ENCODE peak calls at places on chromosomes 5 and 9, in four cellular contexts. Q is GM12878, Y is K562, P is H1. D is an unnamed sample.
A peak's percentile ranks its signal among the peaks of the same experiment; 100 is the strongest.

GRCh38 chr5:36367524-36367923 is 65.8 kb upstream of the RANBP3L start:
- DNase-seq in P (no peak), Y (no peak), Q (no peak), D (no peak)

GRCh38 chr5:117999939-118000549 is 988.3 kb downstream of the DTWD2 start:
- DNase-seq in P (no peak), Q (peak; percentile 7), Y (no peak), D (no peak)

GRCh38 chr5:93313672-93314071 is 267.3 kb downstream of the NR2F1-AS1 start:
- DNase-seq in Y (no peak), P (no peak), Q (no peak), D (no peak)

GRCh38 chr5:60649288-60649917 is 50.6 kb downstream of the DEPDC1B start:
- DNase-seq in P (no peak), Q (peak; percentile 15), Y (no peak), D (peak; percentile 33)

GRCh38 chr9:129138476-129139232 is 27.4 kb downstream of the PTPA start:
- DNase-seq in Y (no peak), P (no peak), Q (no peak), D (no peak)

GRCh38 chr5:135729582-135729879 is 104.9 kb upstream of the SLC25A48 start:
- DNase-seq in Y (no peak), P (no peak), Q (no peak), D (no peak)

GRCh38 chr5:157150995-157151394 is 8.3 kb upstream of the MED7 start:
- DNase-seq in Y (no peak), Q (no peak), P (no peak), D (no peak)

GRCh38 chr5:143343042-143343441 is 60.4 kb downstream of the NR3C1 start:
- DNase-seq in Y (no peak), Q (no peak), P (no peak), D (no peak)

GRCh38 chr5:104987074-104987473 is 1424.5 kb upstream of the NUDT12 start:
- DNase-seq in Y (no peak), P (no peak), Q (no peak), D (no peak)

GRCh38 chr9:33170464-33171156 is 3.5 kb upstream of the B4GALT1 start:
- DNase-seq in P (no peak), Y (no peak), Q (no peak), D (peak; percentile 49)

GRCh38 chr5:150627731-150628545 is 12.5 kb upstream of the SYNPO start:
- DNase-seq in Y (no peak), P (no peak), Q (no peak), D (no peak)

GRCh38 chr5:154476343-154477213 is 1.4 kb downstream of the HAND1 start:
- DNase-seq in Q (no peak), P (no peak), Y (no peak), D (no peak)

GRCh38 chr5:169939731-169940130 is 40.6 kb downstream of the INSYN2B start:
- DNase-seq in Y (no peak), P (no peak), Q (no peak), D (no peak)

GRCh38 chr5:132464155-132464939 is 26.2 kb downstream of the IRF1 start:
- DNase-seq in P (no peak), Q (no peak), Y (no peak), D (no peak)

GRCh38 chr5:18281947-18282557 is 647.8 kb downstream of the TAF11L14 start:
- DNase-seq in Y (peak; percentile 14), Q (no peak), P (no peak), D (no peak)

GRCh38 chr5:127596501-127596900 is 52.4 kb upstream of the CTXN3 start:
- DNase-seq in P (no peak), Y (no peak), Q (no peak), D (no peak)

GRCh38 chr9:96067004-96067403 is 191.5 kb downstream of the ERCC6L2 start:
- DNase-seq in Y (no peak), P (no peak), Q (no peak), D (no peak)

GRCh38 chr9:95147452-95147851 is 170.1 kb downstream of the FANCC start:
- DNase-seq in Q (no peak), Y (no peak), P (no peak), D (no peak)

GRCh38 chr5:98750693-98751092 is 22.8 kb upstream of the RGMB start:
- DNase-seq in Y (no peak), Q (no peak), P (no peak), D (no peak)

GRCh38 chr5:124124711-124125229 is 612.8 kb downstream of the CSNK1G3 start:
- DNase-seq in P (no peak), Q (no peak), Y (no peak), D (no peak)

GRCh38 chr5:6488021-6488420 is 39.4 kb downstream of the UBE2QL1 start:
- DNase-seq in Y (no peak), P (no peak), Q (no peak), D (no peak)

GRCh38 chr5:78984020-78984610 is 995 bp downstream of the ARSB start:
- DNase-seq in P (no peak), Q (no peak), Y (no peak), D (no peak)

GRCh38 chr5:1293997-1294838 is 650 bp downstream of the TERT start:
- DNase-seq in Y (no peak), Q (no peak), P (no peak), D (no peak)

GRCh38 chr5:177402271-177403043 is 2.0 kb upstream of the PFN3 start:
- DNase-seq in P (peak; percentile 68), Y (no peak), Q (no peak), D (peak; percentile 82)

GRCh38 chr5:57598097-57598496 is 115.5 kb upstream of the ACTBL2 start:
- DNase-seq in Q (no peak), P (no peak), Y (no peak), D (no peak)

GRCh38 chr5:28009526-28010025 is 971.2 kb upstream of the CDH9 start:
- DNase-seq in Q (no peak), Y (no peak), P (no peak), D (no peak)

GRCh38 chr5:116438979-116439554 is 135.6 kb downstream of the SEMA6A start:
- DNase-seq in Q (no peak), Y (no peak), P (no peak), D (no peak)

GRCh38 chr5:137254695-137255094 is 244.4 kb downstream of the SPOCK1 start:
- DNase-seq in Y (no peak), P (no peak), Q (no peak), D (no peak)

GRCh38 chr9:98944130-98945074 is 695 bp downstream of the COL15A1 start:
- DNase-seq in Q (no peak), Y (no peak), P (no peak), D (no peak)

GRCh38 chr5:170863646-170864045 is 1.8 kb downstream of the RANBP17 start:
- DNase-seq in P (no peak), Y (no peak), Q (no peak), D (no peak)

GRCh38 chr9:88458716-88459115 is 70.5 kb downstream of the SPIN1 start:
- DNase-seq in Y (no peak), Q (no peak), P (no peak), D (no peak)

DNA sequence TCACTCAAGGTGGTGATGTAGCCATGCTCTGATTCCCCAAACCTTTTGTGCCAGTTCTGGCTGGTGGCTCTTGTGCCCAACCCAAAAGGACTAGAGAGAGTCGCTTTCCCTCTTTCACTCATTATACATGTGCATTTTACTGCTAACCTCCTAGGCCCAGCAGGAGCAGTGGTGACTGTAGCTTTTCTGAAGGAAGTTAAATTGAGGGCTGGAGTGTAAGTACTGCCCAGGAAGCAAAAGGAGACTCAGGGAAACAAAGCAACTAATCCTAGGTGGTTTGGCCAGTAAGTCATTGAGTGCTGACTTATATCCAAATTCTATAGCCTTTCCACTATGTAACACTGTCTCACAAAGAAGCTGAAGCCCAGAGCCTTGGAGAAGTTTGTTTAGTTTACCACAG is 194.4 kb upstream of the ZNF462 start:
- DNase-seq in Q (no peak), Y (no peak), P (no peak), D (no peak)
- TF ChIP-seq EGR1 in Q (no peak), Y (no peak), P (no peak), D (no peak)

GRCh38 chr5:119873611-119874010 is 244.3 kb downstream of the FAM170A start:
- DNase-seq in Y (no peak), Q (no peak), P (no peak), D (no peak)
- TF ChIP-seq POLR2A in Y (no peak), Q (no peak), P (no peak), D (no peak)

GRCh38 chr9:109253637-109254284 is 67.1 kb downstream of the EPB41L4B start:
- DNase-seq in Q (no peak), P (no peak), Y (no peak), D (peak; percentile 64)

GRCh38 chr9:109253241-109253636 is 67.6 kb downstream of the EPB41L4B start:
- DNase-seq in Q (no peak), Y (no peak), P (no peak), D (no peak)

GRCh38 chr9:109251080-109251775 is 69.6 kb downstream of the EPB41L4B start:
- DNase-seq in P (no peak), Y (peak; percentile 20), Q (no peak), D (no peak)

GRCh38 chr9:109251776-109252106 is 69.1 kb downstream of the EPB41L4B start:
- DNase-seq in P (no peak), Y (no peak), Q (no peak), D (no peak)

GRCh38 chr9:109252291-109252690 is 68.6 kb downstream of the EPB41L4B start:
- DNase-seq in P (no peak), Q (no peak), Y (no peak), D (no peak)
- TF ChIP-seq SRF in P (no peak), Q (no peak), Y (no peak), D (no peak)

GRCh38 chr9:136554870-136555269 is 9.0 kb upstream of the NOTCH1 start:
- DNase-seq in Y (no peak), P (no peak), Q (no peak), D (no peak)
- TF ChIP-seq EGR1 in Y (no peak), P (no peak), Q (no peak), D (no peak)

GRCh38 chr9:137127301-137128157 is 11.4 kb upstream of the GRIN1 start:
- DNase-seq in Y (peak; percentile 55), Q (no peak), P (no peak), D (no peak)
- TF ChIP-seq POLR2A in Y (peak; percentile 45), Q (peak; percentile 35), P (no peak), D (no peak)

GRCh38 chr5:68288756-68289134 is 73.2 kb downstream of the PIK3R1 start:
- DNase-seq in P (no peak), Q (no peak), Y (peak; percentile 37), D (no peak)
- TF ChIP-seq SRF in P (no peak), Q (no peak), Y (no peak), D (no peak)

DNA sequence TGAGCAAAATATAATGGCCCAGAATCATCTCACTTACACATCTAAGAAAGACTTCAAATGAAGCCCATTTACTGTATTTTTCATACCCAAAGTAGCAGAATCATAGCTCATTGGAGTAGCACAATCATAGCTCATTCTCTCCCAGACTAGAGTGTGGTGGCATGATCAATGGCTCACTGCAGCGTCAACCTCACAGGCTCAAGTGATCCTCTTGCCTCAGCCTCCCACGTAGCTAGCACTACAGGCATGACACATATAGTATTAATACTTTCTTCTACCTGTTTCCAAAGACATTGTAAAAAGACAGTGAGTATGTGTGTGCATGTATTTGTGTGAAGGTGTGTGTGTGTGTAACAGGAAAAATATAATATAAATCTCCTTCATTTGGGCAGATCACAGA is 1247.9 kb upstream of the ACO1 start:
- DNase-seq in Y (no peak), P (no peak), Q (no peak), D (no peak)
- TF ChIP-seq EGR1 in Y (no peak), P (no peak), Q (no peak), D (no peak)